ENCODE peak calls at places on chromosome 2, in seven cellular contexts. D is vagina, G is mesenchymal stem cell, Q is Peyer's patch, X is GM23248, F is H9, P is tibial nerve. M is an unnamed sample. For H3K4me1, the result is how much of the 10 kb centered on the place peaks cover.

GRCh38 chr2:226466589-226466988 is 333.0 kb downstream of the IRS1 start:
- DNase-seq in G (peak), Q (no peak), X (no peak), P (no peak), D (no peak), F (no peak), M (no peak)

GRCh38 chr2:56580242-56580641 is 396.5 kb downstream of the CCDC85A start:
- DNase-seq in D (no peak), G (peak), Q (no peak), F (no peak), X (peak), P (no peak), M (no peak)

GRCh38 chr2:39913648-39914456 is 134.8 kb upstream of the THUMPD2 start:
- DNase-seq in Q (no peak), P (peak), X (peak), F (no peak), D (no peak), G (peak), M (no peak)

GRCh38 chr2:200302940-200303727 is 3.4 kb upstream of the SPATS2L start:
- DNase-seq in F (no peak), Q (no peak), P (no peak), D (no peak), G (peak), X (peak), M (peak)

GRCh38 chr2:231554748-231555545 is 24.7 kb upstream of the NMUR1 start:
- DNase-seq in X (peak), F (no peak), Q (peak), P (peak), D (no peak), G (peak), M (no peak)

GRCh38 chr2:148483675-148484074 is 160.9 kb upstream of the EPC2 start:
- DNase-seq in D (no peak), F (no peak), Q (no peak), X (no peak), G (no peak), P (no peak), M (no peak)

GRCh38 chr2:203998195-203998804 is 61.7 kb downstream of the ICOS start:
- DNase-seq in P (peak), F (no peak), X (peak), D (no peak), Q (no peak), G (peak), M (no peak)

GRCh38 chr2:170974304-170974993 is 45.4 kb downstream of the GORASP2 start:
- DNase-seq in F (no peak), X (peak), G (peak), D (peak), Q (no peak), P (no peak), M (no peak)

GRCh38 chr2:121567957-121568409 is 37.3 kb downstream of the RNU4ATAC start:
- DNase-seq in Q (no peak), F (no peak), D (no peak), P (no peak), X (peak), G (no peak), M (no peak)

GRCh38 chr2:127584047-127584446 is 48.6 kb downstream of the MYO7B start:
- DNase-seq in P (no peak), G (no peak), D (no peak), Q (peak), X (no peak), F (no peak), M (peak)

GRCh38 chr2:658426-658825 is 18.8 kb downstream of the TMEM18 start:
- DNase-seq in G (no peak), P (no peak), D (no peak), F (peak), Q (no peak), X (no peak), M (no peak)

GRCh38 chr2:664063-664462 is 13.1 kb downstream of the TMEM18 start:
- DNase-seq in P (no peak), X (no peak), D (no peak), G (no peak), F (no peak), Q (no peak), M (no peak)

GRCh38 chr2:660029-660428 is 17.2 kb downstream of the TMEM18 start:
- DNase-seq in F (no peak), D (no peak), P (no peak), X (no peak), Q (no peak), G (no peak), M (no peak)

GRCh38 chr2:660477-661214 is 16.6 kb downstream of the TMEM18 start:
- DNase-seq in D (no peak), X (no peak), Q (no peak), G (no peak), F (peak), P (no peak), M (no peak)

DNA sequence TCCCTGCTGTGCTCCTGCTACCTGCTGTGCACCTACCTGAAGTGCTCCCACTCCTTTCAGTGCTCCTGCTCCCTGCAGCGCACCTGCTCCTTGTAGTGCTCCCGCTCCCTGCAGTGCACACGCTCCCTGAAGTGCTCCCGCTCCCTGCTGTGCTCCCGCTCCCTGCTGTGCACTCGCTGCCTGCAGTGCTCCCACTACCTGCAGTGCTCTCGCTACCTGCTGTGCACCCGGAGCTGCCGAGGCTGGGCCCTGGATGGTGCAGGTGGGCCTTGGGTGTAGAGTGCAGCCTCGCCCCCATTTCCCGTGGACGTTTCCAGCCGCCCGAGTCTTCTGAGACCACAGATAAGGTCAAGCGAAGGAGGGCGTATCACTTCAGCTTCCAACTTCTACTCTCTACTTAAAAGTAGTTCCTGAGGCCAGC is 16.0 kb downstream of the TMEM18 start:
- DNase-seq in X (no peak), P (no peak), D (no peak), G (no peak), F (no peak), Q (no peak), M (no peak)
- H3K4me1 ChIP-seq in X (under half), P (under half), D (under half), G (under half), F (under half), Q (under half), M (under half)

GRCh38 chr2:63051795-63052333 is 1.2 kb downstream of the OTX1 start:
- DNase-seq in F (peak), X (no peak), G (peak), D (no peak), P (no peak), Q (no peak), M (no peak)

GRCh38 chr2:63053889-63054725 is 3.5 kb downstream of the OTX1 start:
- DNase-seq in F (peak), Q (peak), G (peak), X (peak), D (no peak), P (no peak), M (no peak)

GRCh38 chr2:63054812-63055509 is 4.3 kb downstream of the OTX1 start:
- DNase-seq in Q (no peak), G (peak), D (no peak), F (peak), X (no peak), P (no peak), M (no peak)

GRCh38 chr2:63052411-63053234 is 2.0 kb downstream of the OTX1 start:
- DNase-seq in X (no peak), F (peak), Q (no peak), D (no peak), P (no peak), G (peak), M (no peak)

DNA sequence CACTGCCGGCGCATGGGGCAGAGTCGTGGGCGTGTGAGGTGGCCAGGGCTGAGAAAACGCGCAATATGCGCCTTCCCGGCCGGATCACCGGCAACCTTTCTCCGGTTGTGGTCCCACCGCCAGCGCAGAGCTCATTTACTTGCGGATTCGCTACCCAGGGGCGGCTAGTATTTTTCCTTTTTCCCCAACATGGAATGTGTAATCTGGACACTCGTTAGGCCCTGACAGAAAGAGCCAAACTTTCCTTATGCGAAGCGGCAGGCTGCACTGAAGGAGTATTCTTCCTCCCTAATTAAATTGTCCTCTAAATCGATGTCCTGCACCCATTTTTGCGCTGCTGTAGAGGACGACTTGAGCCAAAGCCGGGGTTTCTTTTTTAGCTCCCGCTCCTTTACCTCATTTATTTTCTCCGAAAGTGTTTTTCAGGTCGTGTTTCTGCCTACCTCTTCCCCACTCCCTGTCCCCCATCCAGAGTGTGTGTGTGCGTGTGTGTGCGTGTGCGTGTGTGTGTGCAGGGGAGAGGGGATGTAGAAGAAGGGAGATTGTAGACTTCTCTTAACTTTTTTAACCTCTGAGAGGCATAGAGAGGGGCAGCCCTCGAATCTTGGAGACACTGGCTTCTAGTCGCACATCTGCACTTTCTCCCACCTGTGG is 2.7 kb downstream of the OTX1 start:
- DNase-seq in X (no peak), G (peak), P (no peak), F (no peak), D (no peak), Q (no peak), M (no peak)
- H3K4me1 ChIP-seq in X (under half), G (under half), P (half or more), F (under half), D (half or more), Q (under half), M (under half)

DNA sequence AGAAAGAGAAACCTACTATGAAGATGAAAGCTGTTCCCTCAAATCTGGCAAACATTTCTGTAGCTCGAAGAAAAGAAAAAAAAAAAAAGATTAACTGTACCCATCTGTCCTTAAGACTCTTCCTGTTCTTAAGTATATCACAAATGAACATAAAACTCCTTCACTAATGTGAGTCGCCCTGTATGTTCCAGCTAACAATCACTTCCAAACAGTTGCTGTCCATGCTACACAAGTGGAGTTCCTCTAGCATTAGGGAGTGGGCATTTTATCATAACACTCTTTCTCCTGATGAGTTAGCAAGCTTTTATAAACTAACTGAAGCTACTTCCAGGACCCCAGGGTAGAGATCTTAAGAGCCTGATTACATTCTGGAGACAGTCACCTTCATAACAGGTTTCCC is 5.8 kb downstream of the CUL3 start:
- DNase-seq in X (peak), D (no peak), F (no peak), G (peak), Q (no peak), P (no peak), M (no peak)
- H3K4me1 ChIP-seq in X (half or more), D (half or more), F (under half), G (under half), Q (under half), P (half or more), M (under half)

DNA sequence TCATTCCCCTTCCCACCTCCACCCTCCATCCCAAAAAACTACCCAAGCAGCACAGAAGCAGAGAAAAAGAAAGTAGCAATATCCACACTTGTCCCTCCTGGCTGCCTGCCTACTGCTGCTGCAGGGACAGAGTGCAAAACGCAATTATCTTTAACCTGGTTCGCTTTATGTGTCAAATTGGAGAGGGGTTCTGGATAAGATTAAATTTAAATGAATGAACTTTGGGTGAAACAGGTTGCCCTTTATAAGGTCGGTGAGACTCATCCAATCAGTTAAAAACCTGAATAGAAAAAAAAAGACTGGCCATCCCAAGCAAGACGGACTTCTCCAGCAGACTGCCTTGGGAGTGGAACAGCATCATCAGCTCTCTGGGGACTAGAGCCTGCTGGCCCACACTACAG is 62.6 kb downstream of the ANKRD44 start:
- DNase-seq in D (no peak), P (no peak), F (no peak), X (no peak), G (no peak), Q (no peak), M (no peak)
- H3K4me1 ChIP-seq in D (under half), P (under half), F (under half), X (under half), G (under half), Q (under half), M (under half)

DNA sequence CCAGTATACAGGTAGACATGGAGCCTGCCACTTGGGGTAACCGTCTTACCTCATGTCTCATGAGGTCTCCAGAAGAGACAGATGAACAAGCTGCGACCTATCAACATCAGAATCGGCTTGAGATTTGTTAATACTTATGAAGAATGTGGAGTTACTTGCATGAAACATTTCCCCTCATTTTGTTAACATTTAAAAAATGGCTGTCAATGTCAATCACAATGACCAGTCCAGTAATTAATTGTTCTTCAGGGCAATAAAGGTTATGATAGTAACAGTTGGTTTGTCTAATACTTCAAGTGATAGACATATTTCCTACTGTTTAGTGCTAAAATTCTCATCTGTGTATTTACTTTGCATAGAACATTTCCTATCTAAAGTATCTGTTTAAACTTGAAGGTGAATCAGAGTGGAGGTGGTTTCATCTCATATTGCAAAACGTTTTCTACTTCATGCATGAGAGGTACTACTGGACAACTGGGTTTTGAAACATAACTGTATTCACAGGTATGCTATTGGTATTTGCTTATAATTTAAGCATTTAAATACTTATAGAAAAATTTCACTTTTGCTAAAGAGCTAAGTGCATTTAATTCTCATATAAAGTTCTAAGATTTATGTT is 15.1 kb downstream of the SERTAD2 start:
- DNase-seq in Q (no peak), P (no peak), F (no peak), G (no peak), D (no peak), X (no peak), M (no peak)
- H3K4me1 ChIP-seq in Q (under half), P (under half), F (under half), G (under half), D (half or more), X (half or more), M (half or more)

DNA sequence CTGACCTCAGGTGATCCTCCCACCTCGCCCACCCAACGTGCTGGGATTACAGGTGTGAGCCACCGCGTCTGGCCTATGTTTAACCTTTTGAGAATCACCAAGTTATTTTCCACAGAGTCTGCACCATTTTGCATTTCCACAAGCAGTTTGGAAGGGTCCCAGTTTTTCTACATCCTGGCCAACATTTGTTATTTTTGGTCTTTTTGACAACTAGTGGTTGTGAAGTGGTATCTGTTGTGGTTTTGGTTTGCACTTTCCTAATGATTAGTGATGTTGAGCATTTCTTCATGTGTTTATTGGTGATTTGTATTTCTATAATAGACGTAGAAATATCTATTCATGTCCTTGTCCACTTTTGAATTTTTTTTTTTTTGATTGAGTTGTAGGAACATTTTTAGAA is 67.9 kb downstream of the BIRC6 start:
- DNase-seq in X (no peak), D (no peak), P (no peak), G (no peak), F (no peak), Q (no peak), M (no peak)
- H3K4me1 ChIP-seq in X (half or more), D (under half), P (under half), G (under half), F (under half), Q (under half), M (under half)